ENCODE peak calls at places on chromosome 14, in eight cellular contexts. V is neural progenitor cell, K is HS-5, Y is ELR, B is nephron progenitor cell, G is AG08396, Q is HEK293T, N is foreskin melanocyte. R is an unnamed sample.

GRCh38 chr14:67359319-67359774 is 257 bp downstream of the ATP6V1D start:
- DNase-seq in K (peak; percentile 22), N (peak; percentile 5), Q (peak; percentile 8), Y (peak; percentile 86), G (peak; percentile 51), B (peak; percentile 44), V (peak; percentile 62), R (peak; percentile 6)

GRCh38 chr14:68666206-68666730 is 126.6 kb downstream of the ZFP36L1 start:
- DNase-seq in N (no peak), B (no peak), G (no peak), K (no peak), Q (no peak), Y (no peak), V (no peak), R (no peak)

GRCh38 chr14:104368751-104369100 is 210.8 kb upstream of the C14orf180 start:
- DNase-seq in Y (no peak), V (no peak), K (no peak), G (no peak), N (no peak), B (no peak), Q (no peak), R (no peak)

GRCh38 chr14:38553586-38553985 is 297.7 kb upstream of the CLEC14A start:
- DNase-seq in N (no peak), G (peak; percentile 7), B (no peak), Q (no peak), Y (peak; percentile 82), K (peak; percentile 63), V (no peak), R (no peak)

GRCh38 chr14:46651526-46652144 is at the start of gene RPL10L:
- DNase-seq in Y (no peak), V (peak; percentile 2), K (no peak), G (no peak), N (no peak), B (peak; percentile 6), Q (no peak), R (no peak)

GRCh38 chr14:70955543-70956480 is 48.6 kb downstream of the PCNX1 start:
- DNase-seq in K (no peak), B (no peak), Q (peak; percentile 15), Y (peak; percentile 54), G (no peak), V (peak; percentile 38), N (no peak), R (no peak)

GRCh38 chr14:22002860-22003284 is 329.3 kb upstream of the OR4E1 start:
- DNase-seq in K (no peak), B (peak; percentile 30), Q (peak; percentile 32), Y (peak; percentile 3), G (no peak), N (no peak), V (peak; percentile 79), R (no peak)

GRCh38 chr14:89349196-89350008 is 67.6 kb downstream of the FOXN3 start:
- DNase-seq in Y (no peak), G (no peak), K (no peak), Q (no peak), V (peak; percentile 90), N (no peak), B (peak; percentile 35), R (no peak)

GRCh38 chr14:31880935-31881334 is 196.2 kb upstream of the ARHGAP5 start:
- DNase-seq in K (peak; percentile 78), N (peak; percentile 74), Y (peak; percentile 95), B (no peak), V (no peak), Q (no peak), G (peak; percentile 85), R (peak; percentile 60)

GRCh38 chr14:68976160-68977067 is 2.7 kb downstream of the ACTN1 start:
- DNase-seq in V (no peak), K (no peak), Q (no peak), Y (peak; percentile 43), G (no peak), N (no peak), B (no peak), R (no peak)

GRCh38 chr14:45785240-45785639 is 532.2 kb upstream of the MIS18BP1 start:
- DNase-seq in B (no peak), N (no peak), K (no peak), Q (no peak), V (no peak), Y (no peak), G (no peak), R (no peak)

GRCh38 chr14:21498540-21499526 is 12.3 kb downstream of the METTL3 start:
- DNase-seq in Y (peak; percentile 70), V (peak; percentile 85), K (no peak), N (peak; percentile 40), B (peak; percentile 16), G (peak; percentile 28), Q (peak; percentile 36), R (no peak)

GRCh38 chr14:103072595-103073366 is 11.2 kb upstream of the LBHD2 start:
- DNase-seq in V (no peak), G (no peak), Y (peak; percentile 17), K (no peak), B (no peak), Q (no peak), N (no peak), R (no peak)

GRCh38 chr14:103629503-103630121 is 601 bp downstream of the KLC1 start:
- DNase-seq in Y (peak; percentile 54), G (peak; percentile 66), N (no peak), K (no peak), V (peak; percentile 85), Q (peak; percentile 71), B (peak; percentile 72), R (no peak)

GRCh38 chr14:24673534-24674203 is 39.7 kb upstream of the GZMB start:
- DNase-seq in Q (no peak), N (no peak), V (no peak), G (no peak), Y (no peak), B (no peak), K (no peak), R (no peak)